ENCODE peak calls at places on chromosomes 16 and 17, in seven cellular contexts. D is breast epithelium; T is EH; J is NCI-H2171; H is HFF-Myc; Y is activated T-helper 1 cell treated with anti-CD3 and anti-CD28 coated beads, Interleukin-2, amount 50 U/mL, for 16 hours; G is RCC 7860. N is an unnamed sample.
A peak's percentile ranks its signal among the peaks of the same experiment; 100 is the strongest.

GRCh38 chr17:18261146-18261515 is 669 bp downstream of the MIEF2 start:
- DNase-seq in D (peak; percentile 91), Y (peak; percentile 9), T (peak; percentile 71), H (no peak), G (peak; percentile 81), J (no peak), N (peak; percentile 93)

GRCh38 chr16:66427036-66427446 is at the start of gene BEAN1:
- DNase-seq in D (no peak), H (no peak), T (peak; percentile 37), J (no peak), G (no peak), Y (no peak), N (peak; percentile 17)

GRCh38 chr16:30060354-30061194 is 5.0 kb upstream of the ALDOA start:
- DNase-seq in H (no peak), G (no peak), T (no peak), J (peak; percentile 39), Y (no peak), D (peak; percentile 85), N (no peak)

GRCh38 chr16:88864521-88864920 is 1.9 kb downstream of the PABPN1L start:
- DNase-seq in J (no peak), T (no peak), G (no peak), D (no peak), H (no peak), Y (no peak), N (no peak)

GRCh38 chr17:77465358-77466041 is 324.7 kb downstream of the SEC14L1 start:
- DNase-seq in D (no peak), T (peak; percentile 79), Y (peak; percentile 61), G (no peak), H (no peak), J (no peak), N (no peak)

GRCh38 chr17:62755139-62755851 is 52.8 kb downstream of the MARCHF10 start:
- DNase-seq in T (no peak), H (no peak), G (no peak), Y (no peak), D (no peak), J (no peak), N (no peak)

GRCh38 chr17:59848778-59849177 is 44.0 kb downstream of the TUBD1 start:
- DNase-seq in H (no peak), Y (no peak), T (peak; percentile 67), D (no peak), G (no peak), J (no peak), N (peak; percentile 54)

GRCh38 chr16:56742030-56742984 is 12.4 kb downstream of the NUP93 start:
- DNase-seq in G (peak; percentile 78), T (peak; percentile 90), H (peak; percentile 53), Y (no peak), J (no peak), D (no peak), N (no peak)

GRCh38 chr16:85057212-85057889 is 29.8 kb downstream of the KIAA0513 start:
- DNase-seq in T (no peak), G (no peak), H (no peak), J (peak; percentile 3), D (no peak), Y (no peak), N (no peak)

GRCh38 chr16:65698943-65699342 is 577.1 kb upstream of the CDH11 start:
- DNase-seq in Y (no peak), H (peak; percentile 45), G (no peak), J (no peak), D (no peak), T (peak; percentile 52), N (no peak)

GRCh38 chr16:10945065-10945787 is 862 bp downstream of the CLEC16A start:
- DNase-seq in J (no peak), G (no peak), D (no peak), T (no peak), H (no peak), Y (no peak), N (no peak)

GRCh38 chr17:74831442-74832146 is 28.1 kb downstream of the GRIN2C start:
- DNase-seq in H (no peak), D (no peak), G (no peak), Y (no peak), J (peak; percentile 75), T (no peak), N (no peak)

GRCh38 chr16:56226187-56226586 is 34.9 kb downstream of the GNAO1 start:
- DNase-seq in G (no peak), H (no peak), T (peak; percentile 50), Y (no peak), J (peak; percentile 43), D (no peak), N (no peak)

GRCh38 chr17:57803026-57803425 is 46.8 kb downstream of the MRPS23 start:
- DNase-seq in D (no peak), T (no peak), Y (no peak), H (no peak), G (no peak), J (no peak), N (no peak)

GRCh38 chr16:30896890-30897730 is 696 bp downstream of the CTF1 start:
- DNase-seq in G (no peak), T (peak; percentile 94), D (peak; percentile 90), Y (peak; percentile 70), H (peak; percentile 57), J (peak; percentile 69), N (peak; percentile 90)

GRCh38 chr17:9150407-9151090 is 129.2 kb downstream of the NTN1 start:
- DNase-seq in H (no peak), J (no peak), G (no peak), Y (no peak), T (peak; percentile 21), D (no peak), N (no peak)

GRCh38 chr16:64543401-64543800 is 578.5 kb downstream of the CDH11 start:
- DNase-seq in D (no peak), Y (no peak), G (no peak), H (peak; percentile 16), J (no peak), T (no peak), N (no peak)

GRCh38 chr17:56978441-56979090 is 635 bp downstream of the SCPEP1 start:
- DNase-seq in T (peak; percentile 26), G (no peak), Y (no peak), H (no peak), J (no peak), D (no peak), N (peak; percentile 57)

GRCh38 chr17:73510981-73511442 is 133.2 kb downstream of the SDK2 start:
- DNase-seq in J (no peak), T (no peak), H (no peak), G (no peak), Y (no peak), D (no peak), N (no peak)

GRCh38 chr17:44587339-44587738 is 30.1 kb downstream of the FZD2 start:
- DNase-seq in T (peak; percentile 97), D (no peak), G (peak; percentile 94), H (peak; percentile 65), Y (no peak), J (no peak), N (peak; percentile 42)

GRCh38 chr16:87178977-87179376 is 138.2 kb downstream of the C16orf95 start:
- DNase-seq in H (no peak), T (peak; percentile 68), D (no peak), G (peak; percentile 77), J (no peak), Y (no peak), N (peak; percentile 40)

GRCh38 chr16:86508947-86509758 is 1.2 kb upstream of the FOXF1 start:
- DNase-seq in G (no peak), J (no peak), T (peak; percentile 87), H (no peak), Y (no peak), D (no peak), N (peak; percentile 26)

N was measured in adrenal gland.